ENCODE peak calls at places on chromosomes 16 and 17, in four cellular contexts. One of them, this sample, is unnamed.

GRCh38 chr17:13813347-13814240 is 211.9 kb upstream of the HS3ST3A1 start:
- DNase-seq in HTR-8/SVneo: no peak
- DNase-seq in IMR-90: no peak
- DNase-seq in heart right ventricle: no peak
- DNase-seq in this sample: no peak

GRCh38 chr17:40793800-40794199 is 6.0 kb downstream of the KRT28 start:
- DNase-seq in HTR-8/SVneo: no peak
- DNase-seq in IMR-90: no peak
- DNase-seq in heart right ventricle: no peak
- DNase-seq in this sample: no peak

GRCh38 chr17:28230011-28230410 is 89.0 kb upstream of the TMEM97 start:
- DNase-seq in heart right ventricle: no peak
- DNase-seq in IMR-90: no peak
- DNase-seq in HTR-8/SVneo: no peak
- DNase-seq in this sample: no peak

GRCh38 chr16:29237971-29238370 is 168.5 kb downstream of the NPIPB11 start:
- DNase-seq in HTR-8/SVneo: no peak
- DNase-seq in IMR-90: no peak
- DNase-seq in heart right ventricle: no peak
- DNase-seq in this sample: no peak

GRCh38 chr16:58647107-58647506 is 17.5 kb upstream of the CNOT1 start:
- DNase-seq in heart right ventricle: no peak
- DNase-seq in IMR-90: no peak
- DNase-seq in HTR-8/SVneo: no peak
- DNase-seq in this sample: no peak

GRCh38 chr16:1428511-1428910 is 2.4 kb upstream of the PERCC1 start:
- DNase-seq in IMR-90: no peak
- DNase-seq in HTR-8/SVneo: no peak
- DNase-seq in heart right ventricle: no peak
- DNase-seq in this sample: peak; percentile 74

GRCh38 chr17:5035356-5035755 is at the start of gene SLC52A1:
- DNase-seq in IMR-90: no peak
- DNase-seq in heart right ventricle: no peak
- DNase-seq in HTR-8/SVneo: no peak
- DNase-seq in this sample: peak; percentile 38

GRCh38 chr17:68868708-68869107 is 86.5 kb downstream of the ABCA8 start:
- DNase-seq in HTR-8/SVneo: no peak
- DNase-seq in heart right ventricle: no peak
- DNase-seq in IMR-90: peak; percentile 31
- DNase-seq in this sample: no peak

GRCh38 chr17:19024101-19025078 is 19.8 kb upstream of the FAM83G start:
- DNase-seq in HTR-8/SVneo: no peak
- DNase-seq in IMR-90: peak; percentile 26
- DNase-seq in heart right ventricle: no peak
- DNase-seq in this sample: no peak

GRCh38 chr16:19213885-19214284 is 45.8 kb downstream of the SYT17 start:
- DNase-seq in heart right ventricle: no peak
- DNase-seq in IMR-90: no peak
- DNase-seq in HTR-8/SVneo: no peak
- DNase-seq in this sample: peak; percentile 60

GRCh38 chr16:9219811-9220210 is 128.4 kb downstream of the HAPSTR1 start:
- DNase-seq in IMR-90: no peak
- DNase-seq in heart right ventricle: no peak
- DNase-seq in HTR-8/SVneo: no peak
- DNase-seq in this sample: no peak

GRCh38 chr17:42072323-42073187 is 22.2 kb upstream of the C17orf113 start:
- DNase-seq in IMR-90: no peak
- DNase-seq in HTR-8/SVneo: no peak
- DNase-seq in heart right ventricle: no peak
- DNase-seq in this sample: no peak

GRCh38 chr16:70805380-70805779 is 4.4 kb upstream of the VAC14 start:
- DNase-seq in HTR-8/SVneo: no peak
- DNase-seq in heart right ventricle: no peak
- DNase-seq in IMR-90: peak; percentile 11
- DNase-seq in this sample: peak; percentile 49

GRCh38 chr16:82625066-82625968 is 1.5 kb upstream of the CDH13 start:
- DNase-seq in heart right ventricle: peak; percentile 40
- DNase-seq in IMR-90: no peak
- DNase-seq in HTR-8/SVneo: no peak
- DNase-seq in this sample: no peak

GRCh38 chr17:50785942-50786570 is 18.7 kb upstream of the ANKRD40CL start:
- DNase-seq in heart right ventricle: peak; percentile 30
- DNase-seq in IMR-90: peak; percentile 90
- DNase-seq in HTR-8/SVneo: no peak
- DNase-seq in this sample: no peak

GRCh38 chr17:1561420-1562177 is 993 bp downstream of the PITPNA start:
- DNase-seq in heart right ventricle: no peak
- DNase-seq in IMR-90: no peak
- DNase-seq in HTR-8/SVneo: peak; percentile 36
- DNase-seq in this sample: peak; percentile 73

GRCh38 chr17:60102632-60103047 is 23.9 kb upstream of the HEATR6 start:
- DNase-seq in IMR-90: peak; percentile 79
- DNase-seq in heart right ventricle: no peak
- DNase-seq in HTR-8/SVneo: no peak
- DNase-seq in this sample: peak; percentile 42

GRCh38 chr17:79294459-79295071 is 219.9 kb downstream of the ENGASE start:
- DNase-seq in heart right ventricle: peak; percentile 62
- DNase-seq in IMR-90: peak; percentile 29
- DNase-seq in HTR-8/SVneo: peak; percentile 69
- DNase-seq in this sample: peak; percentile 47

GRCh38 chr16:57785385-57785784 is 16.9 kb downstream of the KIFC3 start:
- DNase-seq in heart right ventricle: no peak
- DNase-seq in HTR-8/SVneo: no peak
- DNase-seq in IMR-90: no peak
- DNase-seq in this sample: no peak

GRCh38 chr16:23342083-23342640 is 40.1 kb downstream of the SCNN1B start:
- DNase-seq in heart right ventricle: no peak
- DNase-seq in HTR-8/SVneo: no peak
- DNase-seq in IMR-90: no peak
- DNase-seq in this sample: no peak